ENCODE peak calls at places on chromosomes 6 and 20, in seven cellular contexts. I is GM20000; N is B cell; Q is aorta; H is HEK293T; T is DMS153; K is Jurkat, Clone E6-1. Z is an unnamed sample.

GRCh38 chr20:63895202-63895885 is 418 bp downstream of the DNAJC5 start:
- DNase-seq in I (no peak), N (no peak), Q (no peak), H (no peak), T (no peak), K (no peak), Z (peak)

GRCh38 chr6:21037453-21037852 is 503.2 kb downstream of the CDKAL1 start:
- DNase-seq in I (no peak), N (no peak), Q (no peak), H (no peak), T (no peak), K (no peak), Z (no peak)

GRCh38 chr20:38970302-38970701 is 8.2 kb downstream of the DHX35 start:
- DNase-seq in I (no peak), N (no peak), Q (no peak), H (no peak), T (no peak), K (no peak), Z (no peak)

GRCh38 chr6:38259736-38260135 is 380.0 kb downstream of the BTBD9 start:
- DNase-seq in I (no peak), N (no peak), Q (no peak), H (no peak), T (no peak), K (no peak), Z (no peak)

GRCh38 chr20:34986311-34987287 is 30.9 kb downstream of the MYH7B start:
- DNase-seq in I (no peak), N (no peak), Q (no peak), H (no peak), T (no peak), K (no peak), Z (no peak)

GRCh38 chr6:11810854-11811643 is 32.4 kb upstream of the ADTRP start:
- DNase-seq in I (no peak), N (no peak), Q (no peak), H (no peak), T (no peak), K (no peak), Z (peak)

GRCh38 chr6:80527552-80528052 is 421.1 kb downstream of the BCKDHB start:
- DNase-seq in I (no peak), N (no peak), Q (no peak), H (no peak), T (peak), K (no peak), Z (no peak)

GRCh38 chr6:150025201-150025917 is at the start of gene RAET1L:
- DNase-seq in I (no peak), N (peak), Q (peak), H (no peak), T (no peak), K (no peak), Z (no peak)

GRCh38 chr6:52839124-52840055 is 1.2 kb downstream of the GSTA5 start:
- DNase-seq in I (peak), N (peak), Q (no peak), H (peak), T (peak), K (peak), Z (no peak)

GRCh38 chr6:2970753-2971419 is 481 bp downstream of the SERPINB6 start:
- DNase-seq in I (peak), N (peak), Q (peak), H (peak), T (no peak), K (no peak), Z (no peak)

GRCh38 chr6:14371530-14371929 is 254.0 kb downstream of the CD83 start:
- DNase-seq in I (peak), N (no peak), Q (no peak), H (no peak), T (no peak), K (no peak), Z (no peak)

GRCh38 chr6:31116661-31117385 is 2.2 kb downstream of the PSORS1C1 start:
- DNase-seq in I (no peak), N (no peak), Q (peak), H (no peak), T (no peak), K (no peak), Z (no peak)

GRCh38 chr6:161508341-161508740 is 234.5 kb upstream of the AGPAT4 start:
- DNase-seq in I (no peak), N (no peak), Q (no peak), H (no peak), T (no peak), K (no peak), Z (no peak)

GRCh38 chr6:111267764-111268333 is 180.5 kb downstream of the SLC16A10 start:
- DNase-seq in I (no peak), N (no peak), Q (no peak), H (no peak), T (no peak), K (no peak), Z (no peak)

GRCh38 chr6:152368761-152369624 is 268.2 kb downstream of the SYNE1 start:
- DNase-seq in I (no peak), N (no peak), Q (no peak), H (no peak), T (no peak), K (no peak), Z (no peak)

GRCh38 chr20:59032713-59033059 is 551 bp upstream of the ATP5F1E start:
- DNase-seq in I (no peak), N (no peak), Q (no peak), H (peak), T (peak), K (peak), Z (peak)

GRCh38 chr6:11634948-11635347 is 97.4 kb downstream of the TMEM170B start:
- DNase-seq in I (no peak), N (no peak), Q (no peak), H (no peak), T (no peak), K (no peak), Z (no peak)

GRCh38 chr6:36333889-36334288 is 2.8 kb downstream of the BNIP5 start:
- DNase-seq in I (no peak), N (no peak), Q (peak), H (no peak), T (no peak), K (no peak), Z (peak)

GRCh38 chr6:111585241-111585968 is 20.3 kb downstream of the TRAF3IP2 start:
- DNase-seq in I (no peak), N (no peak), Q (no peak), H (no peak), T (peak), K (no peak), Z (no peak)

GRCh38 chr6:169935348-169935718 is 183.9 kb downstream of the ERMARD start:
- DNase-seq in I (no peak), N (no peak), Q (no peak), H (no peak), T (no peak), K (no peak), Z (no peak)

GRCh38 chr6:152380993-152381898 is 255.9 kb downstream of the SYNE1 start:
- DNase-seq in I (no peak), N (no peak), Q (peak), H (peak), T (no peak), K (no peak), Z (no peak)

GRCh38 chr6:16754864-16755263 is 6.4 kb downstream of the ATXN1 start:
- DNase-seq in I (no peak), N (no peak), Q (no peak), H (no peak), T (no peak), K (no peak), Z (no peak)

GRCh38 chr20:58660855-58661254 is 9.8 kb downstream of the STX16 start:
- DNase-seq in I (no peak), N (no peak), Q (no peak), H (no peak), T (no peak), K (no peak), Z (no peak)

GRCh38 chr6:121592955-121593665 is 157.7 kb downstream of the GJA1 start:
- DNase-seq in I (no peak), N (no peak), Q (no peak), H (no peak), T (no peak), K (no peak), Z (peak)

GRCh38 chr20:17936306-17936790 is 32.2 kb downstream of the SNX5 start:
- DNase-seq in I (no peak), N (no peak), Q (no peak), H (no peak), T (no peak), K (no peak), Z (no peak)

GRCh38 chr6:934686-935085 is 241.7 kb upstream of the EXOC2 start:
- DNase-seq in I (no peak), N (no peak), Q (no peak), H (no peak), T (no peak), K (no peak), Z (no peak)

GRCh38 chr6:4930025-4930692 is 73.7 kb downstream of the RPP40 start:
- DNase-seq in I (no peak), N (no peak), Q (no peak), H (no peak), T (no peak), K (no peak), Z (no peak)

GRCh38 chr6:5290500-5290899 is 29.2 kb downstream of the FARS2 start:
- DNase-seq in I (no peak), N (no peak), Q (no peak), H (no peak), T (no peak), K (no peak), Z (no peak)

GRCh38 chr6:119683022-119683421 is 333.5 kb upstream of the MAN1A1 start:
- DNase-seq in I (no peak), N (no peak), Q (no peak), H (peak), T (no peak), K (no peak), Z (no peak)

GRCh38 chr6:88208736-88209135 is 42.6 kb upstream of the CNR1 start:
- DNase-seq in I (no peak), N (no peak), Q (no peak), H (no peak), T (no peak), K (no peak), Z (no peak)

GRCh38 chr6:106097368-106098231 is 11.5 kb downstream of the PRDM1 start:
- DNase-seq in I (peak), N (peak), Q (no peak), H (no peak), T (no peak), K (peak), Z (no peak)

GRCh38 chr6:159594750-159595117 is 98.3 kb downstream of the SOD2 start:
- DNase-seq in I (no peak), N (no peak), Q (no peak), H (no peak), T (no peak), K (no peak), Z (no peak)

GRCh38 chr6:130625825-130626500 is 201.2 kb upstream of the SMLR1 start:
- DNase-seq in I (peak), N (no peak), Q (no peak), H (peak), T (peak), K (no peak), Z (no peak)

GRCh38 chr6:118285791-118286190 is 262.3 kb upstream of the PLN start:
- DNase-seq in I (no peak), N (no peak), Q (no peak), H (no peak), T (no peak), K (no peak), Z (no peak)

GRCh38 chr6:89281779-89282246 is 33.3 kb downstream of the GABRR2 start:
- DNase-seq in I (peak), N (no peak), Q (no peak), H (peak), T (no peak), K (peak), Z (no peak)

GRCh38 chr6:37367557-37367956 is 13.8 kb downstream of the RNF8 start:
- DNase-seq in I (no peak), N (no peak), Q (no peak), H (no peak), T (no peak), K (no peak), Z (no peak)

GRCh38 chr20:60262967-60263603 is 304.9 kb downstream of the CDH26 start:
- DNase-seq in I (peak), N (no peak), Q (no peak), H (peak), T (no peak), K (peak), Z (no peak)